ENCODE peak calls at places on chromosomes 13 and 19, in five cellular contexts. M is HCT116, C is fibroblast of lung, Z is OCI-LY7, A is mammary epithelial cell. R is an unnamed sample.

GRCh38 chr13:73722120-73722519 is 412.1 kb downstream of the KLF12 start:
- DNase-seq in A (peak), M (peak), Z (peak), C (peak), R (no peak)

GRCh38 chr19:54201172-54201701 is 579 bp downstream of the RPS9 start:
- DNase-seq in Z (no peak), M (no peak), C (no peak), A (no peak), R (no peak)

GRCh38 chr13:93235258-93236015 is 8.8 kb downstream of the GPC6 start:
- DNase-seq in A (no peak), Z (no peak), M (no peak), C (peak), R (no peak)

GRCh38 chr19:1317274-1317673 is 31.6 kb downstream of the EFNA2 start:
- DNase-seq in C (no peak), Z (no peak), M (no peak), A (no peak), R (no peak)

GRCh38 chr13:106847049-106847448 is 279.1 kb upstream of the ARGLU1 start:
- DNase-seq in A (peak), Z (no peak), M (no peak), C (no peak), R (no peak)

GRCh38 chr13:21637296-21637695 is 33.3 kb upstream of the MICU2 start:
- DNase-seq in M (peak), C (peak), A (peak), Z (no peak), R (no peak)

GRCh38 chr13:44879452-44880058 is 109.7 kb downstream of the NUFIP1 start:
- DNase-seq in A (peak), M (peak), C (peak), Z (peak), R (no peak)

GRCh38 chr13:95267662-95268369 is 33.4 kb downstream of the ABCC4 start:
- DNase-seq in M (no peak), A (peak), C (peak), Z (no peak), R (no peak)

GRCh38 chr19:1488282-1488601 is 1.9 kb downstream of the PCSK4 start:
- DNase-seq in C (no peak), Z (no peak), A (no peak), M (no peak), R (no peak)

GRCh38 chr13:36531746-36532486 is 99.6 kb downstream of the CCNA1 start:
- DNase-seq in M (no peak), Z (no peak), A (peak), C (peak), R (no peak)

GRCh38 chr19:18121166-18121565 is 23.6 kb downstream of the MAST3 start:
- DNase-seq in Z (no peak), M (no peak), A (no peak), C (no peak), R (no peak)

GRCh38 chr13:50677687-50678463 is 165.6 kb downstream of the DLEU7 start:
- DNase-seq in C (peak), A (peak), Z (no peak), M (no peak), R (no peak)

GRCh38 chr13:109729031-109729870 is 57.1 kb downstream of the IRS2 start:
- DNase-seq in M (no peak), Z (no peak), A (peak), C (peak), R (peak)

GRCh38 chr19:46913852-46914430 is 53.1 kb downstream of the ARHGAP35 start:
- DNase-seq in C (peak), M (no peak), Z (peak), A (peak), R (no peak)

GRCh38 chr13:110345701-110346100 is 38.6 kb downstream of the COL4A2 start:
- DNase-seq in Z (no peak), M (no peak), A (no peak), C (no peak), R (no peak)

GRCh38 chr19:4357095-4357797 is 13.9 kb downstream of the MPND start:
- DNase-seq in C (no peak), A (no peak), M (no peak), Z (no peak), R (no peak)

GRCh38 chr19:11096210-11096841 is 7.1 kb downstream of the LDLR start:
- DNase-seq in C (peak), Z (no peak), M (no peak), A (peak), R (no peak)

GRCh38 chr19:57269515-57270250 is 10.6 kb upstream of the ZNF460 start:
- DNase-seq in M (no peak), A (peak), Z (peak), C (peak), R (no peak)

GRCh38 chr19:19591133-19591825 is 27.2 kb downstream of the PBX4 start:
- DNase-seq in Z (no peak), M (no peak), A (peak), C (peak), R (peak)

GRCh38 chr13:74696148-74696922 is 562.1 kb upstream of the KLF12 start:
- DNase-seq in M (no peak), C (no peak), Z (no peak), A (no peak), R (no peak)

GRCh38 chr13:76440568-76440967 is 445.6 kb downstream of the KCTD12 start:
- DNase-seq in M (no peak), Z (peak), A (no peak), C (no peak), R (no peak)

GRCh38 chr19:1445185-1445931 is 4.6 kb upstream of the APC2 start:
- DNase-seq in C (no peak), A (peak), M (no peak), Z (peak), R (peak)

GRCh38 chr13:105921711-105922110 is 613.8 kb downstream of the EFNB2 start:
- DNase-seq in C (no peak), M (no peak), A (no peak), Z (no peak), R (no peak)

GRCh38 chr13:48977973-48978372 is 2.3 kb downstream of the FNDC3A start:
- DNase-seq in Z (peak), M (no peak), C (peak), A (peak), R (no peak)

GRCh38 chr19:55340144-55340783 is 588 bp downstream of the KMT5C start:
- DNase-seq in A (no peak), Z (no peak), M (no peak), C (no peak), R (no peak)

GRCh38 chr13:26475176-26476110 is 82.0 kb upstream of the WASF3 start:
- DNase-seq in Z (no peak), C (no peak), M (no peak), A (no peak), R (peak)
- H3K4me3 ChIP-seq in Z (no peak), C (no peak), M (no peak), A (no peak), R (peak)

GRCh38 chr19:34265221-34265650 is 10.9 kb downstream of the GARRE1 start:
- DNase-seq in Z (no peak), C (no peak), M (no peak), A (peak), R (no peak)
- H3K27ac ChIP-seq in Z (no peak), C (no peak), M (no peak), A (no peak), R (no peak)

GRCh38 chr13:33617055-33617454 is 200.9 kb upstream of the RFC3 start:
- DNase-seq in C (no peak), M (no peak), Z (no peak), A (no peak), R (no peak)
- H2AFZ ChIP-seq in C (no peak), M (no peak), Z (no peak), A (no peak), R (no peak)

DNA sequence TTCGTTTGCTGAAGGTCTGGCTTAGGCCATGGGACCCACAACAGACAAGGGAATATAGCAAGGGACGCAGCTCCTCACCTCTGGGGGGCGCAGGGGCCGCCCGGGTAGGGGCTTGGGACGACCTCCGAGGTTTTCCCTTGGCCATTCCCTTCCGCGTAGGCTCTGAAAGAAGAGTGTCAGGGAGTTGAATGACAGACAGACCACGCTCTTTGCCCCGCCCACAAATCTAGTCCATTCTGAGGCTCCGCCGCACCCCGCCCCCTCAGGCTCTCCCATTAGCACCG is 11.4 kb upstream of the ZNF414 start:
- DNase-seq in A (no peak), M (no peak), C (no peak), Z (no peak), R (no peak)
- H3K4me3 ChIP-seq in A (peak), M (peak), C (peak), Z (no peak), R (peak)

DNA sequence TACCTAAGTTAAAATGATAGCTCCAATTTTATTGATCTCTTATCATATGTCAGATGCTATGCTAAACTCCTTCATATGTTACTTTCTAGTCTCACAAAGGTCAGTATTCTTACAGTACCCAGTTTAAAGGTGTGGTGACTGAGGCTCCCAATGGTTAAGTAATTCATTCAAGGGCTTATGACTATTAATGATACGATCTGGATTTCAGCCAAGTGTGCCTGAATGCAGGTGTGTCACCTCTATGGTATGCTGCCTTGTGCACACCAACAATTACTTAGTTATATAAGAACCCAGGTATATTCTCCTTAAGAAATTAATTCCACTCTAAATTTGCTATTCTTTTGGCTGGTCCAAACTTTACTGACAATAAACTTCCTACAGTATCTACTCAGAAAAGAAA is 84.6 kb upstream of the TRPC4 start:
- DNase-seq in M (no peak), Z (no peak), A (peak), C (no peak), R (no peak)
- H3K27ac ChIP-seq in M (no peak), Z (no peak), A (peak), C (no peak), R (no peak)

GRCh38 chr19:16472992-16473391 is 1.2 kb upstream of the EPS15L1 start:
- DNase-seq in Z (no peak), C (no peak), A (no peak), M (no peak), R (no peak)
- H2AFZ ChIP-seq in Z (no peak), C (no peak), A (no peak), M (no peak), R (no peak)

GRCh38 chr19:44647144-44647543 is 3.4 kb downstream of the PVR start:
- DNase-seq in C (no peak), M (no peak), Z (no peak), A (no peak), R (no peak)
- H3K4me3 ChIP-seq in C (no peak), M (no peak), Z (no peak), A (no peak), R (no peak)

GRCh38 chr19:38975214-38975860 is at the start of gene FBXO17:
- DNase-seq in Z (no peak), M (no peak), C (peak), A (peak), R (peak)
- H3K27ac ChIP-seq in Z (no peak), M (peak), C (peak), A (peak), R (no peak)

GRCh38 chr13:113110852-113111315 is 5.3 kb downstream of the F7 start:
- DNase-seq in A (no peak), M (no peak), C (no peak), Z (no peak), R (no peak)
- H2AFZ ChIP-seq in A (no peak), M (no peak), C (no peak), Z (no peak), R (no peak)